ENCODE peak calls at places on chromosomes 12 and 14, in four cellular contexts. One of them, this sample, is unnamed.

GRCh38 chr14:78291958-78292357 is 121.8 kb downstream of the NRXN3 start:
- DNase-seq in psoas muscle: no peak
- DNase-seq in cardiac fibroblast: no peak
- DNase-seq in lower leg skin: no peak
- DNase-seq in this sample: no peak

GRCh38 chr12:47244730-47245285 is 165.0 kb upstream of the AMIGO2 start:
- DNase-seq in psoas muscle: no peak
- DNase-seq in cardiac fibroblast: no peak
- DNase-seq in lower leg skin: no peak
- DNase-seq in this sample: no peak

GRCh38 chr14:75864352-75864751 is 117.4 kb downstream of the TGFB3 start:
- DNase-seq in psoas muscle: no peak
- DNase-seq in cardiac fibroblast: peak
- DNase-seq in lower leg skin: no peak
- DNase-seq in this sample: no peak

GRCh38 chr14:99907761-99908652 is 114.8 kb downstream of the EML1 start:
- DNase-seq in psoas muscle: no peak
- DNase-seq in cardiac fibroblast: no peak
- DNase-seq in lower leg skin: no peak
- DNase-seq in this sample: no peak

GRCh38 chr12:2624543-2625266 is 170.1 kb upstream of the FKBP4 start:
- DNase-seq in psoas muscle: no peak
- DNase-seq in cardiac fibroblast: peak
- DNase-seq in lower leg skin: no peak
- DNase-seq in this sample: no peak

GRCh38 chr14:75646762-75647161 is 13.9 kb downstream of the ERG28 start:
- DNase-seq in psoas muscle: no peak
- DNase-seq in cardiac fibroblast: no peak
- DNase-seq in lower leg skin: no peak
- DNase-seq in this sample: no peak

GRCh38 chr12:52316290-52316689 is 4.9 kb downstream of the KRT83 start:
- DNase-seq in psoas muscle: no peak
- DNase-seq in cardiac fibroblast: no peak
- DNase-seq in lower leg skin: no peak
- DNase-seq in this sample: no peak

GRCh38 chr12:109716092-109716479 is 2.5 kb downstream of the FAM222A start:
- DNase-seq in psoas muscle: no peak
- DNase-seq in cardiac fibroblast: no peak
- DNase-seq in lower leg skin: no peak
- DNase-seq in this sample: no peak

GRCh38 chr12:109537136-109537535 is 36.2 kb downstream of the MMAB start:
- DNase-seq in psoas muscle: no peak
- DNase-seq in cardiac fibroblast: no peak
- DNase-seq in lower leg skin: no peak
- DNase-seq in this sample: no peak

GRCh38 chr12:12376636-12377448 is 20.0 kb downstream of the BORCS5 start:
- DNase-seq in psoas muscle: no peak
- DNase-seq in cardiac fibroblast: peak
- DNase-seq in lower leg skin: no peak
- DNase-seq in this sample: peak

GRCh38 chr14:92596328-92596943 is 82.9 kb downstream of the RIN3 start:
- DNase-seq in psoas muscle: no peak
- DNase-seq in cardiac fibroblast: no peak
- DNase-seq in lower leg skin: no peak
- DNase-seq in this sample: no peak

GRCh38 chr12:25384038-25384953 is 133.6 kb upstream of the KRAS start:
- DNase-seq in psoas muscle: no peak
- DNase-seq in cardiac fibroblast: peak
- DNase-seq in lower leg skin: no peak
- DNase-seq in this sample: no peak

GRCh38 chr12:115973066-115973465 is 304.4 kb downstream of the MED13L start:
- DNase-seq in psoas muscle: no peak
- DNase-seq in cardiac fibroblast: peak
- DNase-seq in lower leg skin: no peak
- DNase-seq in this sample: no peak

GRCh38 chr12:77615331-77615730 is 215.4 kb upstream of the NAV3 start:
- DNase-seq in psoas muscle: no peak
- DNase-seq in cardiac fibroblast: peak
- DNase-seq in lower leg skin: no peak
- DNase-seq in this sample: no peak

GRCh38 chr12:57611116-57611809 is at the start of gene ARHGEF25:
- DNase-seq in psoas muscle: peak
- DNase-seq in cardiac fibroblast: peak
- DNase-seq in lower leg skin: peak
- DNase-seq in this sample: no peak

GRCh38 chr14:33509454-33509853 is 441.4 kb downstream of the EGLN3 start:
- DNase-seq in psoas muscle: no peak
- DNase-seq in cardiac fibroblast: no peak
- DNase-seq in lower leg skin: no peak
- DNase-seq in this sample: no peak

GRCh38 chr12:23066095-23066494 is 441.1 kb downstream of the ETNK1 start:
- DNase-seq in psoas muscle: no peak
- DNase-seq in cardiac fibroblast: peak
- DNase-seq in lower leg skin: no peak
- DNase-seq in this sample: no peak

GRCh38 chr14:60327447-60328331 is 78.7 kb downstream of the PPM1A start:
- DNase-seq in psoas muscle: peak
- DNase-seq in cardiac fibroblast: no peak
- DNase-seq in lower leg skin: no peak
- DNase-seq in this sample: no peak

GRCh38 chr12:114656906-114657596 is 26.9 kb downstream of the TBX3 start:
- DNase-seq in psoas muscle: no peak
- DNase-seq in cardiac fibroblast: no peak
- DNase-seq in lower leg skin: no peak
- DNase-seq in this sample: no peak

GRCh38 chr12:122726056-122726558 is 4.5 kb downstream of the HCAR1 start:
- DNase-seq in psoas muscle: no peak
- DNase-seq in cardiac fibroblast: no peak
- DNase-seq in lower leg skin: no peak
- DNase-seq in this sample: no peak

GRCh38 chr12:43060738-43061137 is 471.2 kb upstream of the PRICKLE1 start:
- DNase-seq in psoas muscle: no peak
- DNase-seq in cardiac fibroblast: no peak
- DNase-seq in lower leg skin: no peak
- DNase-seq in this sample: no peak

GRCh38 chr14:84998216-84998615 is 531.7 kb upstream of the FLRT2 start:
- DNase-seq in psoas muscle: no peak
- DNase-seq in cardiac fibroblast: no peak
- DNase-seq in lower leg skin: no peak
- DNase-seq in this sample: no peak
- H3K4me3 ChIP-seq in psoas muscle: no peak
- H3K4me3 ChIP-seq in cardiac fibroblast: no peak
- H3K4me3 ChIP-seq in lower leg skin: no peak
- H3K4me3 ChIP-seq in this sample: no peak

DNA sequence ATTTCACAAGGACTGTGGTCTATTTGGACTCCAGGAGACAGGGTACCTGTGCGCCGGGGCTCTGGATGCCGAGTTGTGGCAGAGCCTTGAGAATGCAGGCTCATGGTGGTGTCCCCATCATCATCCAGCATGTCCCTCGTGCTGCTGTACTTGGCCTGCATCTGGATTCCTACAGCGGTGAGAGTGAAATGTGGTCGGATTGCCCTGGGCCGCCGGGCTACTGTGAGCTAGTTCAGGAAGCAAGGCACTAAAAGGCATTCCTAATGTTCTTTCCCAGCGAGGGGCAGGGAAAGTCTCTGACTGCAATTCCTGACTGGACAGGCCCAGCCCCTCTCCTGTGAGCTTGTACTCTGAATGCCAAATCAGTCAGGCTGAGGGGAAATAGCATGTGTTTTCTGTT is at the start of gene CLEC1A:
- DNase-seq in psoas muscle: no peak
- DNase-seq in cardiac fibroblast: no peak
- DNase-seq in lower leg skin: no peak
- DNase-seq in this sample: no peak
- H3K4me3 ChIP-seq in psoas muscle: peak
- H3K4me3 ChIP-seq in cardiac fibroblast: no peak
- H3K4me3 ChIP-seq in lower leg skin: no peak
- H3K4me3 ChIP-seq in this sample: no peak

DNA sequence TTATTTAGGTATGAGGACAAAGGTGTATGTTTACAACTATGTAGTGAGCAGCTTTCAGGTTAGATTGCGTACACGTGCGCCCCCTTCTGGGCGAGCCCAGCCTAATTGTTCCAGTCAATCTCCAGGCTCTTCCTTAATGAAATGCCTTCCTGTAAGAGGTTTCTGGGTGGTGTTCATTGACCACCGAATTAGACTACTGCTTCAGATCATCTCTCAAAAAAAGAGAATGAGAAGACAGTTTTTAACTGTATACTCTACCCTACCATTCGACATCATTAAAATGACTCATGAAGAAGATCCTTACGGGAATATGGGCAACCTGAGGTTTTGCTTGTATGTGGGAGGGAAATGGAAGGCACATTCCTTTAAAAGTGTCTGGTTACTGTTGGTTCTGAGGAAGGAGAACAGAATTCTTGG is 2.1 kb downstream of the LUM start:
- DNase-seq in psoas muscle: peak
- DNase-seq in cardiac fibroblast: peak
- DNase-seq in lower leg skin: peak
- DNase-seq in this sample: peak
- H3K4me3 ChIP-seq in psoas muscle: peak
- H3K4me3 ChIP-seq in cardiac fibroblast: peak
- H3K4me3 ChIP-seq in lower leg skin: no peak
- H3K4me3 ChIP-seq in this sample: peak

DNA sequence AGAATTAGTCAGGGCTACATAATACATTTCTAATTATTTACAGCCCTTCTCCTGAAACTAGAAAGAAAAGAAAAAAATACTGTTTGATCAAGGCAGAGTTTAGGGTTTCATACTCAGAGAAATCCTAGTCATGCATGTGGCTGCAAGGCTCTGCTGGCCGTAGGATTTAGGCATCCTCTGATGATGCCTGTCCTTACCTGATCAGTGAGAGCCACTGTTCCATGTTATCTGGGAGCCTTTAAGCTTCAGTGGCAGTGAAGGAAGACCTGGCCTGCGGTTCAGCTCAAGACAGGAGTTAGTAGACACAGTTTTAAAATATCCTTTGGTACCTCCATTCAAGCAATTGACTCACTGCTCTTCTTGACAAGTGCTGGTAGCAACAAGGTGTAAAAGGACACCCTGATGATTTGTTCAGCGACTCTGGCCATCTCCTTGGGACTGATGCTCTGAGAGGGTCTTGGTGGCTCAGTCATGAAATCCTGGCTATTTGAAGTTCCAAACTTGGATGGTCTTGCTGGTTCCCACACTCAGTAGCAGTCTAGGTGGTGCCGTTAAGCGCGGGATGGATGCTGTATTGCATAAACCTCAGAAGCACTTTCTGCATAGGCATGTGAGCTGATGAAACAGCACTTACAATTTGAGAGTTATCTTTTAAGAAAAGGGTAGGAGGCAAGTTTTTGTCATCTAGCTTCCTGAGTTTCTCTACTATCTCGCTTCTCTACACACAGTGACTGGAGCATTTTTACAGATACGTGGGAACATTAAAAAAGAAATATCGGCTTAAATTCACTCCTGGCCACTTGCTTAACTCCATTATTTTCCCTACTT is 162.0 kb downstream of the SAMD4A start:
- DNase-seq in psoas muscle: no peak
- DNase-seq in cardiac fibroblast: no peak
- DNase-seq in lower leg skin: no peak
- DNase-seq in this sample: no peak
- H3K4me3 ChIP-seq in psoas muscle: peak
- H3K4me3 ChIP-seq in cardiac fibroblast: no peak
- H3K4me3 ChIP-seq in lower leg skin: no peak
- H3K4me3 ChIP-seq in this sample: no peak

DNA sequence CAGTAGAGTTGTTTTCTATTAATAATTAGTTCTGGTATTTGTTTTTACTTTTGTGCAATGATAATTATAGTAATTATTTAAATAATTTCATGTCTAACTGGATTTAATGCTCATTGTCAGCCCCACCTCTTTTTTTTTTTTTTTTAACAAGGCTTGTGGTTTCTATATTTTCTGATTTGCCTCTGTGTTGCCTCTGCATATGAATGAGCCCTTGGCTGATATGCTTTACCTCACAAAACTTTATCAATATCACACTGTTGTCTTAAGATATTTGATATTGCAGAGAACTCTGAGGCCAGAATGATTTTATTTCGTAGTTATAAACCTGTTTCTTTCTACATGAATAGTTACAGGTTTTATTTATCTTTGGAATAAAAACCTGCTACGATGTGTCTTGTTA is 116.2 kb upstream of the ATP2B1 start:
- DNase-seq in psoas muscle: no peak
- DNase-seq in cardiac fibroblast: no peak
- DNase-seq in lower leg skin: no peak
- DNase-seq in this sample: no peak
- H3K4me3 ChIP-seq in psoas muscle: no peak
- H3K4me3 ChIP-seq in cardiac fibroblast: no peak
- H3K4me3 ChIP-seq in lower leg skin: no peak
- H3K4me3 ChIP-seq in this sample: no peak

GRCh38 chr12:6383572-6384498 is at the start of gene LTBR:
- DNase-seq in psoas muscle: peak
- DNase-seq in cardiac fibroblast: peak
- DNase-seq in lower leg skin: peak
- DNase-seq in this sample: peak

GRCh38 chr12:6384499-6385436 is 806 bp downstream of the LTBR start:
- DNase-seq in psoas muscle: no peak
- DNase-seq in cardiac fibroblast: peak
- DNase-seq in lower leg skin: no peak
- DNase-seq in this sample: no peak

GRCh38 chr12:6386522-6386921 is 2.6 kb downstream of the LTBR start:
- DNase-seq in psoas muscle: no peak
- DNase-seq in cardiac fibroblast: no peak
- DNase-seq in lower leg skin: no peak
- DNase-seq in this sample: no peak

GRCh38 chr12:6387541-6387940 is 3.6 kb downstream of the LTBR start:
- DNase-seq in psoas muscle: no peak
- DNase-seq in cardiac fibroblast: no peak
- DNase-seq in lower leg skin: no peak
- DNase-seq in this sample: no peak

GRCh38 chr12:6386038-6386437 is 2.1 kb downstream of the LTBR start:
- DNase-seq in psoas muscle: no peak
- DNase-seq in cardiac fibroblast: no peak
- DNase-seq in lower leg skin: no peak
- DNase-seq in this sample: no peak
- H3K4me3 ChIP-seq in psoas muscle: no peak
- H3K4me3 ChIP-seq in cardiac fibroblast: peak
- H3K4me3 ChIP-seq in lower leg skin: no peak
- H3K4me3 ChIP-seq in this sample: no peak

GRCh38 chr12:102960766-102961487 is 3.5 kb downstream of the ASCL1 start:
- DNase-seq in psoas muscle: no peak
- DNase-seq in cardiac fibroblast: no peak
- DNase-seq in lower leg skin: no peak
- DNase-seq in this sample: no peak
- H3K4me3 ChIP-seq in psoas muscle: no peak
- H3K4me3 ChIP-seq in cardiac fibroblast: no peak
- H3K4me3 ChIP-seq in lower leg skin: no peak
- H3K4me3 ChIP-seq in this sample: no peak

GRCh38 chr12:126910570-126910969 is 1356.4 kb upstream of the TMEM132C start:
- DNase-seq in psoas muscle: no peak
- DNase-seq in cardiac fibroblast: no peak
- DNase-seq in lower leg skin: no peak
- DNase-seq in this sample: no peak

GRCh38 chr12:126914170-126914796 is 1352.7 kb upstream of the TMEM132C start:
- DNase-seq in psoas muscle: no peak
- DNase-seq in cardiac fibroblast: no peak
- DNase-seq in lower leg skin: no peak
- DNase-seq in this sample: no peak

GRCh38 chr12:126908765-126909142 is 1358.2 kb upstream of the TMEM132C start:
- DNase-seq in psoas muscle: no peak
- DNase-seq in cardiac fibroblast: no peak
- DNase-seq in lower leg skin: no peak
- DNase-seq in this sample: no peak

GRCh38 chr12:126915309-126915708 is 1351.7 kb upstream of the TMEM132C start:
- DNase-seq in psoas muscle: no peak
- DNase-seq in cardiac fibroblast: no peak
- DNase-seq in lower leg skin: no peak
- DNase-seq in this sample: no peak

GRCh38 chr12:126912111-126912510 is 1354.9 kb upstream of the TMEM132C start:
- DNase-seq in psoas muscle: no peak
- DNase-seq in cardiac fibroblast: no peak
- DNase-seq in lower leg skin: no peak
- DNase-seq in this sample: no peak
- H3K4me3 ChIP-seq in psoas muscle: no peak
- H3K4me3 ChIP-seq in cardiac fibroblast: no peak
- H3K4me3 ChIP-seq in lower leg skin: no peak
- H3K4me3 ChIP-seq in this sample: no peak

This sample was measured in AG09309.